ENCODE peak calls at places on chromosomes 3 and 15, in four cellular contexts. Z is A549, D is K562, C is HepG2. N is an unnamed sample.

GRCh38 chr3:67685499-67685898 is 31.1 kb upstream of the SUCLG2 start:
- DNase-seq in Z (no peak), D (no peak), C (no peak), N (no peak)

GRCh38 chr3:41125258-41125657 is 74.0 kb upstream of the CTNNB1 start:
- DNase-seq in Z (no peak), D (no peak), C (no peak), N (no peak)

GRCh38 chr3:191997579-191998268 is 536.8 kb downstream of the PYDC2 start:
- DNase-seq in Z (no peak), D (no peak), C (no peak), N (no peak)

GRCh38 chr15:67076147-67076843 is 10.9 kb downstream of the SMAD3 start:
- DNase-seq in Z (peak), D (peak), C (no peak), N (no peak)

GRCh38 chr15:42447599-42447998 is 43.3 kb downstream of the ZNF106 start:
- DNase-seq in Z (no peak), D (no peak), C (no peak), N (no peak)

GRCh38 chr3:197144188-197144587 is 114.6 kb upstream of the MELTF start:
- DNase-seq in Z (no peak), D (no peak), C (no peak), N (no peak)

GRCh38 chr3:42402394-42403100 is 7.9 kb downstream of the LYZL4 start:
- DNase-seq in Z (no peak), D (no peak), C (no peak), N (no peak)

GRCh38 chr3:108222813-108223307 is 636 bp upstream of the IFT57 start:
- DNase-seq in Z (no peak), D (no peak), C (no peak), N (no peak)

GRCh38 chr3:132867956-132868355 is 145.7 kb upstream of the NPHP3 start:
- DNase-seq in Z (no peak), D (no peak), C (no peak), N (no peak)

GRCh38 chr15:82044373-82045178 is 1.2 kb downstream of the MEX3B start:
- DNase-seq in Z (peak), D (peak), C (no peak), N (peak)

GRCh38 chr3:47542614-47543173 is 29.2 kb upstream of the ELP6 start:
- DNase-seq in Z (no peak), D (peak), C (no peak), N (no peak)

GRCh38 chr3:66761093-66761780 is 236.9 kb upstream of the KBTBD8 start:
- DNase-seq in Z (no peak), D (no peak), C (no peak), N (no peak)

GRCh38 chr3:181075098-181075497 is 85.6 kb upstream of the DNAJC19 start:
- DNase-seq in Z (no peak), D (no peak), C (no peak), N (peak)

GRCh38 chr3:56914646-56915045 is 112.9 kb upstream of the ARHGEF3 start:
- DNase-seq in Z (no peak), D (no peak), C (no peak), N (no peak)

GRCh38 chr3:57982561-57983243 is 25.5 kb upstream of the FLNB start:
- DNase-seq in Z (no peak), D (no peak), C (no peak), N (no peak)

GRCh38 chr3:57985176-57985976 is 22.8 kb upstream of the FLNB start:
- DNase-seq in Z (no peak), D (no peak), C (no peak), N (no peak)

GRCh38 chr3:57986261-57986660 is 22.0 kb upstream of the FLNB start:
- DNase-seq in Z (no peak), D (no peak), C (no peak), N (no peak)

GRCh38 chr3:57983734-57984518 is 24.3 kb upstream of the FLNB start:
- DNase-seq in Z (no peak), D (peak), C (peak), N (no peak)

DNA sequence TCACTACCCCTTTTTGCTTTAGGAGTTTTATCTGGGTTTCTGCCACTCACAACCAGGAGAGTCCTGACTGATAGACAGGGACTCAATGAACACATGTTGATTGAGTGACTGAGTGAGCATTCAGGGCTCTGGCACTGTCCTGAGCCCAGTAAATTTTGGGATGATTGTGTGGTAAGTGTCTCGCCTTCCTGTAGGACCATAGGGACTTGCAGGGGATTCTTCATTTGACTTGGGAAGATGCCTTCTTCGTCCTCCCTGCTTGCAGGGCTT is 22.3 kb upstream of the FLNB start:
- DNase-seq in Z (no peak), D (no peak), C (no peak), N (no peak)
- TF ChIP-seq NR3C1 in Z (no peak), D (no peak), C (no peak), N (no peak)

GRCh38 chr15:44490628-44491027 is 46.3 kb upstream of the EIF3J start:
- DNase-seq in Z (no peak), D (no peak), C (no peak), N (no peak)
- TF ChIP-seq NR3C1 in Z (no peak), D (no peak), C (no peak), N (no peak)

DNA sequence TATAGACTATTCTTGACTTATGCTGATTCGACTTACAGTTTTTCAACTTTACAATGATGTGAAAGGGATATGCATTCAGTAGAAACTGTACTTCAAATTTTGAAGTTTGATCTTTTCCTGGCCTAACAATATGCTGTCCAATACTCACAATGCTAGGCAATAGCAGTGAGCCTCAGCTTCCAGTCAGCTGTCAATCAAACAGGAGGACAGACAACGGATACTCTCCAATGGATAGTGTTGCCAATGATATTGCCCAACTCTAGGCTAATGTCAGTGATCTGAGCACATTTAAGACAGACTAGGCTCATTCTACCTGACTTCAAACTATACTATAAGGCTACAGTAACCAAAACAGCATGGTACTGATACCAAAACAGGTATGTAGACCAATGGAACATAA is 55.0 kb upstream of the ZNF280D start:
- DNase-seq in Z (no peak), D (no peak), C (no peak), N (no peak)
- TF ChIP-seq NR3C1 in Z (no peak), D (no peak), C (no peak), N (no peak)

DNA sequence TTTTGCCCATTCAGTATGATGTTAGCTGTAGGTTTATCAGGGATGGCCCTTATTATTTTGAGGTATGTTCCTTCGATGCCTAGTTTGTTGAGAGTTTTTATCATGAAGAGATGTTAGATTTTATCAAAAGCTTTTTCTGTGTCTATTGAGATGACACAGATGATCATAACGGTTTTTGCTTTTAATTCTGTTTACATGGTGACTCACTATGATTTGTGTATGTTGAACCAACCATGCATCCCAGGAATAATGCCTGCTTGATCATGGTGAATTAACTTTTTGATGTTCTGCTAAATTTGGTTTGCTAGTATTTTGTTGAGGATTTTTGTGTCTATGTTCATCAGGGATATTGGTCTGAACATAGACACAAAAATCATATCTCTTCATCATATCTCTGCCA is 8.3 kb downstream of the GPR156 start:
- DNase-seq in Z (no peak), D (no peak), C (no peak), N (no peak)
- TF ChIP-seq NR3C1 in Z (no peak), D (no peak), C (no peak), N (no peak)

DNA sequence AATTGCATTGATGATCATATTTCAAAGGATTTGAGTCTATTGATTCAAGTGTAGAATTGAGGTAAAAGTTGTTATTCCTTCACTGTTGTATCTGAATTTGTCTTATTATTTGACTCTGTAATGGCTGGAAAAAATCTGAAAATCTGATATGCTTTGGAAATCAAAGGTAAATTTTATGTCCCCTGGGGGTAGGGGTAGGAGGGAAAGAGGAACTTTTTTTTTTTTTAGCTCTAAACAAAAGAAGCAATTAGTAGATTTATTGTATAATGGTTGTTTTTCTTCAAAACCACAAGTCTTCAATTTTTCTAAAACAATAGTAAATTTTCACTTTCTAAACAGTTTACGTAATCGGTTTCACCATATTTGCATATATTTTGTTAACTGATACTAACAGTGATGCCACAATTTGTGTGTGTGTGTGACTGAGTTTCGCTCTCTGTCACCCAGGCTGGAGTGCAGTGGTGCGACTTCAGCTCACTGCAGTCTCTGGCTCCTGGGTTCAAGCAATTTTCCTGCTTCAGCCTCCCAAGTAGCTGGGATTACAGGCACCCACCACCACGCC is 91.7 kb upstream of the GOLGA6L4 start:
- DNase-seq in Z (no peak), D (no peak), C (no peak), N (no peak)
- TF ChIP-seq NR3C1 in Z (no peak), D (no peak), C (no peak), N (no peak)

GRCh38 chr15:45468294-45468693 is 54.3 kb downstream of the SLC30A4 start:
- DNase-seq in Z (no peak), D (no peak), C (no peak), N (no peak)
- TF ChIP-seq NR3C1 in Z (no peak), D (no peak), C (no peak), N (no peak)

GRCh38 chr3:8507496-8507895 is 5.9 kb downstream of the LMCD1 start:
- DNase-seq in Z (no peak), D (no peak), C (no peak), N (no peak)
- TF ChIP-seq NR3C1 in Z (no peak), D (no peak), C (no peak), N (no peak)

DNA sequence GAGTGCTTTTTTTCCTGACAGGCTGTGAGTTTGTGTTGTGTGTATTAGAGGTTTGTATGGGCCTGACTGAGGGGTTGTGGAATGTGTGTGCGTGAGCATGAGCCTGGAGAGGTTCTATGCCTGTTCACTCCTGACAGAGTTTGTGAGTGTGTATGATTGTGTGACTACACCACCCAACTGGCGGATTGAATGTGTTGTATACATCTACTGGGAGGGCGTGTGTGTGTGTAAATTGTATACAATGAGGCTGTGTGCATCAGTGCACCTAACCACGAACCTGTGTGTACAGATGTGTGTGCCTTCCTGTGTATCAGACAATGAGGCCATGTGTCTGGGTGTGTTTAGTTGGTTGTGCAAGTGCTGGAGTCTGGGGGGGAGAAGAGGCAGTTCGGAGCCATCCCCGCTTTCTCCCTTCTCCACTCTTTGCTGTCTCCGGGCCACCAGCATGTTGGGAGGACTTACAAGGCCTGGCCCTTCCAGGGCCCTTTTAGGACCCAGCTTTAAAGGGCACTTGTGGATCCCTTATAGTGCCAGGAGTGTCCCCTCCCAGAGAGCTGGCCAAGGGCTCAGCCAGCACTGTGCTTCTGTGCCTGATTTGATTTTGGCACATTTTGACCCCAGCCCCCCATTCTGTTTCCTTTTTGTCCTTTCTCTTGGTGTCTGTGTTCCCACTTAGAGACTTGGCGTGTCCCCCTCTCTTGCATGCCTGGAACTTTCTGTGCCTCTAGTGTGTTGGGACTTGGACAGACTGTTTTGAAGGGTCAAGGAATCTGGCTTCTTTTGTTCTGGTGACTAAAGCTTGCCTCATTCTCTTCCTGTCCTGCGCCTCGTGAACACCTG is 1.3 kb downstream of the CTDSPL start:
- DNase-seq in Z (no peak), D (no peak), C (peak), N (no peak)
- TF ChIP-seq NR3C1 in Z (no peak), D (no peak), C (no peak), N (no peak)

GRCh38 chr15:29045717-29046116 is 159.9 kb downstream of the APBA2 start:
- DNase-seq in Z (peak), D (no peak), C (no peak), N (no peak)
- TF ChIP-seq NR3C1 in Z (no peak), D (no peak), C (no peak), N (no peak)

GRCh38 chr3:10549617-10550228 is 44.3 kb upstream of the ATP2B2 start:
- DNase-seq in Z (no peak), D (no peak), C (no peak), N (no peak)

GRCh38 chr3:10548997-10549396 is 43.6 kb upstream of the ATP2B2 start:
- DNase-seq in Z (no peak), D (no peak), C (no peak), N (no peak)

GRCh38 chr3:10551821-10552630 is 46.6 kb upstream of the ATP2B2 start:
- DNase-seq in Z (peak), D (peak), C (no peak), N (no peak)

GRCh38 chr3:10551139-10551538 is 45.8 kb upstream of the ATP2B2 start:
- DNase-seq in Z (no peak), D (no peak), C (no peak), N (no peak)

GRCh38 chr3:10550705-10551104 is 45.3 kb upstream of the ATP2B2 start:
- DNase-seq in Z (no peak), D (no peak), C (no peak), N (no peak)
- TF ChIP-seq NR3C1 in Z (no peak), D (no peak), C (no peak), N (no peak)